ENCODE peak calls at places on chromosomes 1 and 21, in seven cellular contexts. S is lung, X is pancreas, E is mucosa of descending colon, W is left ventricle myocardium inferior, H is tibial nerve, Y is heart left ventricle. C is an unnamed sample. For H3K4me1, the result is how much of the 10 kb centered on the place peaks cover.

GRCh38 chr1:39737546-39738169 is 1.0 kb upstream of the PPIE start:
- DNase-seq in S (no peak), X (no peak), E (no peak), W (no peak), H (no peak), Y (no peak), C (no peak)

GRCh38 chr1:16199700-16200099 is 12.8 kb downstream of the ARHGEF19 start:
- DNase-seq in S (no peak), X (no peak), E (peak), W (no peak), H (no peak), Y (no peak), C (no peak)

GRCh38 chr1:183023601-183024351 is 556 bp downstream of the LAMC1 start:
- DNase-seq in S (peak), X (peak), E (peak), W (peak), H (peak), Y (peak), C (peak)

GRCh38 chr1:239922778-239923522 is 168.7 kb upstream of the FMN2 start:
- DNase-seq in S (no peak), X (no peak), E (no peak), W (no peak), H (no peak), Y (no peak), C (no peak)

GRCh38 chr1:175755516-175755915 is 12.1 kb upstream of the TNR start:
- DNase-seq in S (no peak), X (no peak), E (no peak), W (no peak), H (no peak), Y (no peak), C (no peak)

GRCh38 chr21:35149698-35150097 is 100.6 kb upstream of the RUNX1 start:
- DNase-seq in S (no peak), X (no peak), E (no peak), W (no peak), H (no peak), Y (no peak), C (no peak)

GRCh38 chr1:85818371-85818770 is 110.1 kb upstream of the ZNHIT6 start:
- DNase-seq in S (no peak), X (no peak), E (no peak), W (no peak), H (no peak), Y (no peak), C (no peak)

GRCh38 chr1:2271841-2272655 is 43.9 kb downstream of the SKI start:
- DNase-seq in S (no peak), X (no peak), E (peak), W (no peak), H (no peak), Y (peak), C (peak)

GRCh38 chr1:36942093-36942492 is 92.2 kb downstream of the GRIK3 start:
- DNase-seq in S (no peak), X (no peak), E (no peak), W (no peak), H (no peak), Y (no peak), C (no peak)

GRCh38 chr1:158140871-158141270 is 39.8 kb upstream of the CD1D start:
- DNase-seq in S (no peak), X (no peak), E (no peak), W (no peak), H (no peak), Y (no peak), C (no peak)

GRCh38 chr1:194908643-194909042 is 1699.6 kb downstream of the KCNT2 start:
- DNase-seq in S (no peak), X (no peak), E (no peak), W (no peak), H (no peak), Y (no peak), C (no peak)

GRCh38 chr1:205926213-205926612 is 17.0 kb downstream of the SLC26A9 start:
- DNase-seq in S (no peak), X (no peak), E (no peak), W (no peak), H (no peak), Y (no peak), C (no peak)

GRCh38 chr1:212677573-212677972 is 22.1 kb downstream of the BATF3 start:
- DNase-seq in S (no peak), X (no peak), E (no peak), W (no peak), H (no peak), Y (no peak), C (no peak)

GRCh38 chr1:93842750-93843500 is 36.1 kb downstream of the DNTTIP2 start:
- DNase-seq in S (no peak), X (no peak), E (no peak), W (no peak), H (no peak), Y (no peak), C (no peak)

GRCh38 chr21:33684923-33685560 is 42.7 kb downstream of the ITSN1 start:
- DNase-seq in S (no peak), X (no peak), E (no peak), W (no peak), H (no peak), Y (no peak), C (no peak)
- H3K4me1 ChIP-seq in S (under half), X (under half), E (under half), W (half or more), H (under half), Y (half or more), C (under half)

DNA sequence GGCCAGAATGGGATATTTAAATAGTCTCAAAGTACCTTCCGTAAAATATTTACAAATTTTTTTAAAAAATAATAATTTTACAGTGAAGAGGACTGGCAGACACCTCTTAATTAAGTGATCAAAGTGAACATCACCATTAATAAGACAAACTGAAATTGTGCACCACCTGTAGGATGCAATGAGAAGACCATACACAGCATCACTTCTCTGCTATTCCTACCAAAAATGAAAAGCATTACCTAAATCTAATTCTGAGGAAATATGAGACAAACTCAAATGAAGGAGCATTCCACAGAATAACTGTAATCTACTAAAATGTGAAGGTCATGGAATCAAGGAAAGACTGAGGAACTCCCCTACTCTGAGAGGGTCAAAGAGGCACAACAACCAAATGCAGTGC is 68.2 kb upstream of the PRDX6 start:
- DNase-seq in S (no peak), X (no peak), E (no peak), W (no peak), H (no peak), Y (no peak), C (no peak)
- TF ChIP-seq CTCF in S (no peak), X (no peak), E (no peak), W (no peak), H (no peak), Y (no peak), C (no peak)

DNA sequence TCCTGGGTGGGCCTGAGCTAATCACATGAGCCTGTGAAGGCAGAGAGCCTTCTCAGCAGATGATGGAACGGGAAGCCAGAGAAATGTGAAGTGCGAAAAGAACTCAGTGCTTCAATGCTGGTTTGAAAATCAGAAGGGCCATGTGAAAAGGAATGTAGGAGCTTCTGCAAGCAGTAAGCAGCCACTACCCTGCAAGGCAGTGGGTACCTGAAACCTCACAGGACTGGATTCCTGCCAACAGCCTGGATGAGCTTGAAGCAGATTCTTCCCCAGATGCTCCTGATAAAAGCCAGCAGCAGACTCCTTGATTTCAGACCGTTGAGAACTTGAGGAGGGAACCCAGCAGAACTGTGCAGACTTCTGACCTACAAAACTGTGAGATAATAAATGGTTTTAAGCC is 158.6 kb downstream of the SYT2 start:
- DNase-seq in S (no peak), X (no peak), E (no peak), W (no peak), H (no peak), Y (no peak), C (no peak)
- H3K4me1 ChIP-seq in S (under half), X (under half), E (under half), W (half or more), H (under half), Y (half or more), C (under half)

GRCh38 chr1:178572604-178573003 is 59.7 kb downstream of the TEX35 start:
- DNase-seq in S (no peak), X (no peak), E (no peak), W (no peak), H (no peak), Y (no peak), C (no peak)
- TF ChIP-seq CTCF in S (no peak), X (no peak), E (no peak), W (no peak), H (no peak), Y (no peak), C (no peak)

GRCh38 chr1:98426092-98426491 is 235.4 kb upstream of the SNX7 start:
- DNase-seq in S (no peak), X (no peak), E (no peak), W (no peak), H (no peak), Y (no peak), C (no peak)
- H3K4me1 ChIP-seq in S (under half), X (under half), E (under half), W (under half), H (under half), Y (under half), C (under half)

DNA sequence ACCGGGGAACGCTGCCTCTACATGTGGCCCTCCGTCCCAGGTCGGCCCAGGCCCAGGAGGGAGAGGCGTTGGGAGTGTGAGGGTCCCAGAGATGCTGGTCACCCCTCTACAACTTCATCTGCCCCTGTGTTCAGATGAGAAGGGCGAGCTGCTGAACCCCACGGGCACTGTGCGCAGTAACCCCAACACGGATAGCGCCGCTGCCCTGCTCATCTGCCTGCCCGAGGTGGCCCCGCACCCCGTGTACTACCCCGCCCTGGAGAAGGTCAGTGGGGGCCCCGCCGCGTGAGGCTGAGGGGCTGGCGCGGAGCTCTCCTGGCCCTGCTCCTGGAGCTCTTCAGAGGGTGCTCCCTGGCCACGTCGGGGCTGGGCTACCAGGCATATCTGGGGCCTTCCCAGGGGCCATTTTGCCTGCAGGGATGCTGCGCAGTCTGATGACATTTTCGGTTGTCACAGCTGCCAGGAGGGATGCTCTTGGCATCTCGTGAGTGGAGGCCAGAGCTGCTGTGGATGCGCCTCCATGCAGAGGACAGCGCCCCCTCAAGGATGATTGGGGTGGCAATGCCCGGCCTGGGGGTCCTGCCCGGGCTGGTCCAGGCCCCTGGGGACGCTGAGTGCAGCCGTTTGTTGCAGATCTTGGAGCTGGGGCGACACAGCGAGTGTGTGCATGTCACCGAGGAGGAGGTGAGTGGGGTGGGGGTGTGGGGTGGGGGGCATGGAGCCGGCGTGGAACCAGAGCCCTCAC is 68.6 kb downstream of the PIK3CD start:
- DNase-seq in S (no peak), X (no peak), E (no peak), W (no peak), H (no peak), Y (no peak), C (no peak)
- TF ChIP-seq CTCF in S (no peak), X (no peak), E (no peak), W (no peak), H (no peak), Y (no peak), C (no peak)

DNA sequence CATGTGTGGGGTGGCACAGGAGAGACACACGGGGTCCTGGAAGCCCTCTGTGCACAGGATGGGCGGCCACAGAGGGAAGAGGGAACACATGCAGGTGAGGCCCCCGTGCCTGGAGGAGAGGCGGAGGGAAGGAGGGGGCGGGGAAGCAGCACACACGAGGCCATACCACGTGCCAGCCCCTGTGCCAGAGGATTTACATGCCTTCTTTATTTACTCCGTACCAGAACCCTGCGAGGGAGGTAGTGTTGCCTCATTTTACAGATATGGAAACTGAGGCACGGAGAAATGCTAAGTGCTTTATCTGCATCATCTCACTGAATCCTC is 56.1 kb downstream of the ARHGEF10L start:
- DNase-seq in S (no peak), X (no peak), E (no peak), W (no peak), H (no peak), Y (no peak), C (no peak)
- H3K4me1 ChIP-seq in S (under half), X (under half), E (half or more), W (half or more), H (under half), Y (under half), C (under half)

GRCh38 chr1:248699099-248699498 is 3.5 kb downstream of the OR14I1 start:
- DNase-seq in S (no peak), X (no peak), E (no peak), W (no peak), H (no peak), Y (no peak), C (no peak)

GRCh38 chr1:248697907-248698306 is 4.7 kb downstream of the OR14I1 start:
- DNase-seq in S (no peak), X (no peak), E (no peak), W (no peak), H (no peak), Y (no peak), C (no peak)

GRCh38 chr1:248704556-248704955 is 2.0 kb upstream of the OR14I1 start:
- DNase-seq in S (no peak), X (no peak), E (no peak), W (no peak), H (no peak), Y (no peak), C (no peak)

GRCh38 chr1:248702714-248703113 is at the start of gene OR14I1:
- DNase-seq in S (no peak), X (no peak), E (no peak), W (no peak), H (no peak), Y (no peak), C (no peak)

DNA sequence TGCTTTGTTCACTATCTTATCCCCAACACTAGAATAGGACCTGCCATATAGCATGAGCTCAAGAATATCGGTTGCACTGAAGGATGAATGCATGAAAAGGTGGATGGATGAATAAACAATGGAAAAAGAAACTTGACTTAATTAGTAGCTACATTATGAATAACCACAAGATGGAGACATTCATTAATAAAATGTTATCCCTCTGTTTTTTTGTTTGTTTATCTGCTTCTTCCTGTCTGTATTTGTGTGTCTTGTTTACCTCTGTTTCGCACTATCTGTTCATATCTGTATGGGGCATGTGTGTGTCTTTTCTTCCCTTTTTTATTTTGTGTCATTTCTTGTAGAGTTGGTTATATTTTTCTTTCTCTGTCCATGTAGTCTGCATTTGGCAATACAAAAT is 1.1 kb upstream of the OR14I1 start:
- DNase-seq in S (no peak), X (no peak), E (no peak), W (no peak), H (no peak), Y (no peak), C (no peak)
- TF ChIP-seq CTCF in S (no peak), X (no peak), E (no peak), W (peak), H (no peak), Y (no peak), C (no peak)

GRCh38 chr1:177869586-177869985 is 100.3 kb downstream of the SEC16B start:
- DNase-seq in S (no peak), X (no peak), E (no peak), W (no peak), H (no peak), Y (no peak), C (no peak)

GRCh38 chr1:177872563-177872900 is 97.3 kb downstream of the SEC16B start:
- DNase-seq in S (no peak), X (no peak), E (no peak), W (no peak), H (no peak), Y (no peak), C (no peak)

GRCh38 chr1:177873238-177873637 is 96.6 kb downstream of the SEC16B start:
- DNase-seq in S (no peak), X (no peak), E (no peak), W (no peak), H (no peak), Y (no peak), C (no peak)

GRCh38 chr1:177877086-177877485 is 92.8 kb downstream of the SEC16B start:
- DNase-seq in S (no peak), X (no peak), E (no peak), W (no peak), H (no peak), Y (no peak), C (no peak)

GRCh38 chr1:177871633-177872562 is 98.0 kb downstream of the SEC16B start:
- DNase-seq in S (no peak), X (no peak), E (no peak), W (no peak), H (no peak), Y (no peak), C (no peak)
- H3K4me1 ChIP-seq in S (under half), X (under half), E (under half), W (under half), H (under half), Y (under half), C (under half)

GRCh38 chr21:33230518-33231324 is 983 bp downstream of the IFNAR2 start:
- DNase-seq in S (peak), X (peak), E (peak), W (peak), H (no peak), Y (peak), C (peak)
- TF ChIP-seq CTCF in S (no peak), X (no peak), E (no peak), W (no peak), H (no peak), Y (no peak), C (peak)